ENCODE peak calls at places on chromosomes 5 and 9, in six cellular contexts. X is cardiac fibroblast, F is cardiac muscle cell, K is activated B cell treated with CpG ODN at 0.5 μM for 24 hours, T is WTC11, P is MM.1S. H is an unnamed sample.

GRCh38 chr5:172598251-172599203 is 42.5 kb upstream of the NEURL1B start:
- DNase-seq in K (no peak), P (no peak), F (no peak), T (no peak), X (no peak), H (no peak)

GRCh38 chr9:77854916-77855314 is 176.7 kb downstream of the GNAQ start:
- DNase-seq in T (no peak), F (no peak), X (no peak), K (no peak), P (no peak), H (no peak)

GRCh38 chr5:136242136-136242535 is 49.2 kb upstream of the SMIM32 start:
- DNase-seq in F (no peak), T (no peak), X (no peak), K (no peak), P (peak), H (no peak)

GRCh38 chr9:4573176-4573575 is 82.9 kb downstream of the SLC1A1 start:
- DNase-seq in F (no peak), K (no peak), X (no peak), P (no peak), T (no peak), H (no peak)

GRCh38 chr9:110040788-110041187 is 167.2 kb downstream of the C9orf152 start:
- DNase-seq in T (no peak), K (no peak), X (peak), P (no peak), F (no peak), H (no peak)

GRCh38 chr9:101443358-101443757 is 7.8 kb upstream of the ALDOB start:
- DNase-seq in X (no peak), K (no peak), F (no peak), T (no peak), P (no peak), H (no peak)

GRCh38 chr5:83281658-83282057 is 189.9 kb upstream of the VCAN start:
- DNase-seq in X (peak), F (no peak), T (no peak), K (no peak), P (no peak), H (no peak)

GRCh38 chr5:95647886-95648860 is 1.6 kb downstream of the RFESD start:
- DNase-seq in X (peak), T (no peak), F (peak), P (no peak), K (no peak), H (no peak)

GRCh38 chr9:94084314-94084713 is at the start of gene PTPDC1:
- DNase-seq in T (peak), K (no peak), X (peak), P (no peak), F (no peak), H (no peak)

GRCh38 chr5:138789771-138790242 is 36.6 kb downstream of the CTNNA1 start:
- DNase-seq in K (no peak), P (peak), X (peak), T (peak), F (peak), H (peak)

GRCh38 chr5:116046261-116046660 is 14.0 kb downstream of the ARL14EPL start:
- DNase-seq in T (no peak), X (no peak), P (no peak), K (no peak), F (no peak), H (no peak)

GRCh38 chr5:169702726-169703481 is 65.8 kb downstream of the DOCK2 start:
- DNase-seq in K (no peak), P (no peak), F (peak), T (no peak), X (peak), H (peak)

GRCh38 chr5:112975721-112976431 is 722 bp upstream of the DCP2 start:
- DNase-seq in F (no peak), K (no peak), P (no peak), X (no peak), T (no peak), H (no peak)

GRCh38 chr5:2158767-2159166 is 276.0 kb upstream of the IRX4 start:
- DNase-seq in T (no peak), X (no peak), K (no peak), F (no peak), P (no peak), H (no peak)

GRCh38 chr5:178509491-178510057 is 80.6 kb downstream of the COL23A1 start:
- DNase-seq in T (no peak), X (no peak), P (peak), K (no peak), F (no peak), H (no peak)

GRCh38 chr9:19946446-19947109 is 157.7 kb upstream of the SLC24A2 start:
- DNase-seq in P (no peak), X (peak), T (no peak), K (no peak), F (peak), H (no peak)

GRCh38 chr5:150355791-150356190 is 1.7 kb upstream of the TCOF1 start:
- DNase-seq in P (no peak), F (no peak), T (no peak), K (no peak), X (no peak), H (no peak)

GRCh38 chr5:124162782-124163532 is 583.5 kb downstream of the ZNF608 start:
- DNase-seq in P (no peak), T (no peak), F (peak), X (peak), K (no peak), H (no peak)

GRCh38 chr5:77437194-77437593 is 54.9 kb downstream of the WDR41 start:
- DNase-seq in P (no peak), F (peak), T (no peak), X (no peak), K (no peak), H (no peak)

GRCh38 chr9:12350775-12351174 is 342.4 kb upstream of the TYRP1 start:
- DNase-seq in F (no peak), T (no peak), K (no peak), X (no peak), P (no peak), H (no peak)

GRCh38 chr5:76503929-76504328 is 100.8 kb downstream of the IQGAP2 start:
- DNase-seq in X (no peak), F (no peak), P (no peak), T (no peak), K (no peak), H (no peak)

GRCh38 chr9:24090566-24090965 is 264.5 kb upstream of the ELAVL2 start:
- DNase-seq in P (no peak), K (no peak), X (no peak), T (no peak), F (no peak), H (no peak)

GRCh38 chr5:36070687-36071571 is 4.2 kb upstream of the UGT3A2 start:
- DNase-seq in K (no peak), T (no peak), P (peak), X (no peak), F (no peak), H (no peak)

GRCh38 chr9:111271047-111271446 is 59.0 kb downstream of the OR2K2 start:
- DNase-seq in P (no peak), T (no peak), K (no peak), X (no peak), F (no peak), H (no peak)

GRCh38 chr5:36240779-36241635 is 718 bp downstream of the NADK2 start:
- DNase-seq in P (peak), F (peak), K (peak), T (peak), X (peak), H (peak)

GRCh38 chr9:86842573-86842972 is 104.7 kb downstream of the GAS1 start:
- DNase-seq in X (no peak), K (no peak), P (no peak), F (no peak), T (no peak), H (no peak)

GRCh38 chr5:174843263-174844250 is 119.2 kb downstream of the MSX2 start:
- DNase-seq in K (no peak), P (no peak), F (no peak), X (peak), T (no peak), H (no peak)

GRCh38 chr9:1458503-1458902 is 408.3 kb downstream of the DMRT2 start:
- DNase-seq in X (peak), F (no peak), T (no peak), P (no peak), K (no peak), H (no peak)

GRCh38 chr5:172775326-172776234 is 4.6 kb upstream of the DUSP1 start:
- DNase-seq in P (no peak), T (no peak), X (peak), K (no peak), F (no peak), H (no peak)

GRCh38 chr9:91059713-91060112 is 258.1 kb downstream of the SYK start:
- DNase-seq in X (no peak), P (no peak), K (no peak), F (no peak), T (no peak), H (no peak)

GRCh38 chr5:14591548-14591947 is 10.0 kb downstream of the OTULINL start:
- DNase-seq in X (no peak), F (no peak), P (no peak), T (no peak), K (no peak), H (no peak)

GRCh38 chr9:105044458-105044857 is 116.5 kb upstream of the ABCA1 start:
- DNase-seq in F (no peak), P (no peak), T (no peak), X (no peak), K (no peak), H (no peak)

GRCh38 chr9:105050296-105050695 is 122.3 kb upstream of the ABCA1 start:
- DNase-seq in F (no peak), P (no peak), T (no peak), X (no peak), K (no peak), H (no peak)

GRCh38 chr9:105046907-105047651 is 119.1 kb upstream of the ABCA1 start:
- DNase-seq in F (no peak), T (no peak), P (no peak), X (peak), K (no peak), H (no peak)

GRCh38 chr9:105043370-105043936 is 115.5 kb upstream of the ABCA1 start:
- DNase-seq in F (no peak), X (no peak), P (no peak), K (no peak), T (no peak), H (no peak)

GRCh38 chr9:105047652-105048031 is 119.7 kb upstream of the ABCA1 start:
- DNase-seq in T (no peak), X (no peak), F (no peak), K (no peak), P (no peak), H (no peak)
- TF ChIP-seq CTCF in T (no peak), X (no peak), F (no peak), K (no peak), P (no peak), H (no peak)

GRCh38 chr5:44809215-44809955 is 638 bp downstream of the MRPS30 start:
- DNase-seq in F (peak), X (peak), P (peak), T (peak), K (no peak), H (peak)

GRCh38 chr5:44809956-44810276 is 1.2 kb downstream of the MRPS30 start:
- DNase-seq in X (no peak), K (no peak), P (no peak), T (no peak), F (no peak), H (no peak)

GRCh38 chr5:44807269-44807668 is 1.5 kb upstream of the MRPS30 start:
- DNase-seq in X (no peak), K (no peak), F (no peak), T (no peak), P (no peak), H (no peak)

GRCh38 chr5:44808435-44809214 is at the start of gene MRPS30:
- DNase-seq in T (peak), K (peak), X (peak), F (peak), P (peak), H (peak)
- TF ChIP-seq CTCF in T (no peak), K (no peak), X (peak), F (peak), P (peak), H (peak)

DNA sequence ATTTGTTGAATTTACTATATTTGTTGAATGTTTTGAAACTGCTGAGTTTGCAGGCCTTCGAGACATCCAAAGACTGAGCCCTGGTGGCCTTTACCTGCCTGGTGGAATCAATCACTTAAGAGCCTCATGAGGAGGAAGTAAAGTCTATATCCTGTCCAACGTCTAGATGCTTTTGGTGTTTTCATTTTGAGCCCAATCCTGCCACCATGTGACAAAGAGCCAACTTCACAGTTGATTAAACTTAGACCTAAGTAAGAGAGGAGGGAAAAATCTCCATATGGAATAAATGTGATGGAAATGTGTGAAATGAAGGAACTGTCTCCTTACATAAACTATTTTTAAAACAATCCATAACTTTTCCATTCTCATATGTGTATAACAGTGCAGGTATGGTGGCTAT is 220.1 kb downstream of the PRR16 start:
- DNase-seq in P (peak), X (peak), F (no peak), T (no peak), K (no peak), H (no peak)
- TF ChIP-seq CTCF in P (no peak), X (no peak), F (no peak), T (no peak), K (no peak), H (no peak)

GRCh38 chr5:1011741-1012315 is 3.2 kb downstream of the NKD2 start:
- DNase-seq in F (no peak), T (peak), X (no peak), K (no peak), P (no peak), H (no peak)
- TF ChIP-seq CTCF in F (no peak), T (no peak), X (no peak), K (no peak), P (no peak), H (no peak)

GRCh38 chr5:108747111-108748009 is at the start of gene FER:
- DNase-seq in P (peak), K (no peak), T (no peak), X (peak), F (peak), H (peak)

GRCh38 chr5:108749130-108749861 is 1.6 kb downstream of the FER start:
- DNase-seq in T (no peak), K (no peak), P (peak), F (peak), X (no peak), H (peak)

GRCh38 chr5:108748010-108748353 is 285 bp downstream of the FER start:
- DNase-seq in X (no peak), K (no peak), P (peak), T (no peak), F (peak), H (no peak)

GRCh38 chr5:108753331-108753730 is 5.6 kb downstream of the FER start:
- DNase-seq in K (no peak), F (no peak), T (no peak), P (no peak), X (no peak), H (no peak)

GRCh38 chr5:108748354-108749129 is 845 bp downstream of the FER start:
- DNase-seq in F (peak), X (peak), T (peak), K (peak), P (peak), H (peak)
- TF ChIP-seq CTCF in F (peak), X (no peak), T (no peak), K (no peak), P (peak), H (peak)